ENCODE peak calls at places on chromosomes 16 and 17, in six cellular contexts. P is A549, T is K562, U is endothelial cell of umbilical vein, A is HepG2, X is GM12878. Q is an unnamed sample.

GRCh38 chr16:73572135-73572534 is 524.2 kb upstream of the ZFHX3 start:
- DNase-seq in P (no peak), T (no peak), U (no peak), A (no peak), X (no peak), Q (no peak)

GRCh38 chr17:6393368-6393952 is 41.5 kb downstream of the AIPL1 start:
- DNase-seq in P (no peak), T (no peak), U (no peak), A (peak), X (no peak), Q (no peak)

GRCh38 chr16:77782694-77783093 is 5.7 kb upstream of the VAT1L start:
- DNase-seq in P (no peak), T (no peak), U (no peak), A (peak), X (no peak), Q (peak)

GRCh38 chr17:30519707-30520106 is 42.5 kb downstream of the GOSR1 start:
- DNase-seq in P (no peak), T (no peak), U (peak), A (no peak), X (no peak), Q (no peak)

GRCh38 chr16:10619271-10619849 is 39.0 kb upstream of the EMP2 start:
- DNase-seq in P (no peak), T (peak), U (no peak), A (no peak), X (no peak), Q (no peak)

GRCh38 chr16:70018254-70018653 is 67.1 kb downstream of the CLEC18A start:
- DNase-seq in P (peak), T (peak), U (peak), A (peak), X (peak), Q (peak)

GRCh38 chr17:73956595-73957465 is 246.6 kb upstream of the RPL38 start:
- DNase-seq in P (peak), T (peak), U (no peak), A (peak), X (no peak), Q (peak)

GRCh38 chr16:4362476-4363250 is 9.0 kb upstream of the VASN start:
- DNase-seq in P (no peak), T (no peak), U (no peak), A (no peak), X (no peak), Q (no peak)

GRCh38 chr17:51912939-51913338 is 245.6 kb downstream of the CA10 start:
- DNase-seq in P (no peak), T (no peak), U (no peak), A (no peak), X (no peak), Q (no peak)

GRCh38 chr16:23755484-23755809 is 621 bp downstream of the CHP2 start:
- DNase-seq in P (no peak), T (no peak), U (no peak), A (no peak), X (no peak), Q (no peak)

GRCh38 chr17:77877674-77878355 is 80.7 kb upstream of the TNRC6C start:
- DNase-seq in P (no peak), T (no peak), U (no peak), A (no peak), X (no peak), Q (no peak)

GRCh38 chr17:7219812-7220592 is at the start of the genes ACADVL and DLG4:
- DNase-seq in P (peak), T (peak), U (peak), A (peak), X (no peak), Q (peak)

GRCh38 chr16:29311636-29312344 is 94.7 kb downstream of the NPIPB11 start:
- DNase-seq in P (no peak), T (no peak), U (no peak), A (no peak), X (no peak), Q (no peak)

GRCh38 chr16:17278988-17279387 is 191.8 kb downstream of the XYLT1 start:
- DNase-seq in P (no peak), T (no peak), U (no peak), A (no peak), X (no peak), Q (no peak)

GRCh38 chr17:31417051-31417792 is 25.7 kb downstream of the RAB11FIP4 start:
- DNase-seq in P (no peak), T (no peak), U (no peak), A (no peak), X (no peak), Q (no peak)

GRCh38 chr17:67456103-67456502 is 79.0 kb downstream of the PITPNC1 start:
- DNase-seq in P (no peak), T (no peak), U (no peak), A (no peak), X (no peak), Q (no peak)

GRCh38 chr17:76530826-76531500 is 6.5 kb downstream of the CYGB start:
- DNase-seq in P (no peak), T (peak), U (no peak), A (no peak), X (no peak), Q (no peak)

GRCh38 chr16:70437582-70438324 is 1.1 kb downstream of the ST3GAL2 start:
- DNase-seq in P (no peak), T (peak), U (peak), A (no peak), X (no peak), Q (peak)

GRCh38 chr16:27492588-27492979 is 57.1 kb downstream of the GTF3C1 start:
- DNase-seq in P (no peak), T (no peak), U (no peak), A (no peak), X (no peak), Q (no peak)

GRCh38 chr17:75776399-75777242 is 8.0 kb upstream of the UNK start:
- DNase-seq in P (no peak), T (no peak), U (no peak), A (no peak), X (no peak), Q (peak)

GRCh38 chr16:19522369-19523159 is 666 bp upstream of the GDE1 start:
- DNase-seq in P (no peak), T (no peak), U (no peak), A (no peak), X (no peak), Q (no peak)

GRCh38 chr16:19524866-19525723 is 1.4 kb downstream of the CCP110 start:
- DNase-seq in P (no peak), T (no peak), U (peak), A (no peak), X (peak), Q (peak)

GRCh38 chr16:19523184-19523558 is 571 bp upstream of the CCP110 start:
- DNase-seq in P (no peak), T (no peak), U (no peak), A (peak), X (no peak), Q (no peak)

GRCh38 chr16:19523559-19524355 is at the start of gene CCP110:
- DNase-seq in P (peak), T (peak), U (peak), A (peak), X (peak), Q (peak)

GRCh38 chr16:19524356-19524865 is 669 bp downstream of the CCP110 start:
- DNase-seq in P (peak), T (no peak), U (no peak), A (no peak), X (no peak), Q (peak)
- TF ChIP-seq MYC in P (no peak), T (no peak), U (no peak), A (no peak), X (no peak), Q (no peak)

GRCh38 chr16:50183316-50183715 is 30.2 kb downstream of the TENT4B start:
- DNase-seq in P (no peak), T (no peak), U (peak), A (no peak), X (no peak), Q (no peak)
- TF ChIP-seq MYC in P (no peak), T (no peak), U (no peak), A (no peak), X (no peak), Q (no peak)

GRCh38 chr16:57303910-57304168 is 19.4 kb upstream of the PLLP start:
- DNase-seq in P (no peak), T (no peak), U (no peak), A (no peak), X (no peak), Q (no peak)

GRCh38 chr16:57303021-57303909 is 18.8 kb upstream of the PLLP start:
- DNase-seq in P (no peak), T (no peak), U (no peak), A (no peak), X (no peak), Q (no peak)

GRCh38 chr16:57305159-57305811 is 20.8 kb upstream of the PLLP start:
- DNase-seq in P (no peak), T (no peak), U (no peak), A (peak), X (no peak), Q (no peak)

GRCh38 chr16:57306676-57307341 is 22.3 kb upstream of the PLLP start:
- DNase-seq in P (no peak), T (no peak), U (no peak), A (no peak), X (no peak), Q (no peak)

GRCh38 chr16:57304169-57305061 is 19.9 kb upstream of the PLLP start:
- DNase-seq in P (peak), T (no peak), U (peak), A (peak), X (peak), Q (no peak)
- TF ChIP-seq MYC in P (no peak), T (no peak), U (no peak), A (peak), X (no peak), Q (no peak)

GRCh38 chr17:59110973-59111372 is 4.3 kb upstream of the TRIM37 start:
- DNase-seq in P (no peak), T (no peak), U (no peak), A (no peak), X (no peak), Q (no peak)
- TF ChIP-seq MYC in P (no peak), T (no peak), U (no peak), A (no peak), X (no peak), Q (no peak)

DNA sequence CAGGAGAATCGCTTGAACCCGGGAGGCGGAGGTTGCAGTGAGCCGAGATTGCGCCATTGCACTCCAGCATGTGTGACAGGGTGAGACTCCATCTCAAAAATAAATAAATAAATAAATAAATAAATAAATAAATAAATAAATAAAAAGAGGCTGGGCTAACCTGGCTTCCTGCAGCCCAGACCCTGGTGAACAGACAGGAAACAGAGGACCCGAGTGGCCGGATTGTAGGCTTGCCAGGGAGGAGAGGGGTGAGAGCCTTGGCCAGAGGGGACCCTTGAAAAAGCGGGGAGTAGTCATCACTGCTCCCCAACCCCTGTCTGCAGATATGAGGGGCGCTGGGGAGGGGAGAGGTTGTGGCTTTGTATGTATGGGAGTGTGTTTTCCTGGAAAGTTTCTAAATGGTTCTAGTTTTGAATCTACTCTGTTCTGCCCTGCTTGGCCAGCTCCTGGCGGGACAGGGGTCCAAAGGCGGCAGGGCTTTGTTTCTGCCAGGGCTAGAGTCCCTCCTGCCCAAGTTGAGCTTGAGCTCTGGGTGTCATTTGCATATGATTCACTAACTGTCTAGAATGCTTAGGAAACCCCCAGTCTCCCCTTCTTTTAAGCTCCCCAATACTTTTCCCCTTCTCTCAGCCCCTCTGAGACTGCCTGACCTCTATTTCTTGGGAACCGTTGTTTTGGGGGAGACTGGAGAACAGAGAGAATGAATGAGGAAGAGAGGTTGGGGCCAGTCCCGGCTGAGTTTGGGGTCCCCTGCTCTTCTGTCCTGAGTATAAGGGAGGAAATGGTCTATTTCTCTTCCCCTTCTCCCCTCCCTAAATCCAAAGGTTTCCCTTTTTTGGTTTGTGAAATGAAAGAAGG is 16.4 kb downstream of the RARA start:
- DNase-seq in P (no peak), T (no peak), U (no peak), A (no peak), X (no peak), Q (no peak)
- TF ChIP-seq MYC in P (no peak), T (no peak), U (no peak), A (no peak), X (no peak), Q (no peak)

GRCh38 chr17:17509601-17510425 is 13.6 kb upstream of the RASD1 start:
- DNase-seq in P (no peak), T (peak), U (no peak), A (no peak), X (no peak), Q (peak)
- TF ChIP-seq MYC in P (no peak), T (no peak), U (no peak), A (no peak), X (no peak), Q (no peak)

GRCh38 chr16:79154081-79154480 is 446.5 kb downstream of the MAF start:
- DNase-seq in P (no peak), T (no peak), U (no peak), A (no peak), X (no peak), Q (no peak)

GRCh38 chr16:79159650-79160049 is 440.9 kb downstream of the MAF start:
- DNase-seq in P (no peak), T (no peak), U (no peak), A (no peak), X (no peak), Q (no peak)

GRCh38 chr16:79155904-79156303 is 444.6 kb downstream of the MAF start:
- DNase-seq in P (no peak), T (no peak), U (no peak), A (no peak), X (no peak), Q (no peak)

GRCh38 chr16:79156761-79157160 is 443.8 kb downstream of the MAF start:
- DNase-seq in P (no peak), T (no peak), U (no peak), A (no peak), X (no peak), Q (no peak)

GRCh38 chr16:79158337-79158736 is 442.2 kb downstream of the MAF start:
- DNase-seq in P (no peak), T (no peak), U (no peak), A (no peak), X (no peak), Q (no peak)
- TF ChIP-seq MYC in P (no peak), T (no peak), U (no peak), A (no peak), X (no peak), Q (no peak)

DNA sequence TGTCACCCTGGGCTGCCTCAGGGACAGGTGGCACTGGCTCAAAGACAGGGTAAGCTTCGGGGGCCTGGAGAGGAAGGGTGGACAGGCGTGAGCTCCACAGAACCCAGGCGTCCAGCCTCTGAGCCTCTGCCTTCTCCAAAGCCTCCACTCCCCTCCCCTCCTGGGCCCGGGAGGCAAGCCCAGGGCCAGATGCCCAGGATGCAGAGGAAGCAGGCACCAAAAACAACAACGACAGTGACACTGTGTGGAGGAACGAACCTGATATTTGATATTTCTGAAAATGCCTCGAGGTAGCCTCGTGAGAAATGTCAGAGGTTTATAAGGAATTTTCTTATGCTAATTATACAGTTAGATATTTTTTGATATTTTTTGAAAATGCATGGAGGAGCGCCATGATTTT is 6.0 kb downstream of the BCL7C start:
- DNase-seq in P (no peak), T (no peak), U (no peak), A (no peak), X (no peak), Q (no peak)
- TF ChIP-seq MYC in P (no peak), T (no peak), U (no peak), A (no peak), X (no peak), Q (no peak)

GRCh38 chr16:83994087-83994486 is 26.0 kb downstream of the NECAB2 start:
- DNase-seq in P (peak), T (no peak), U (no peak), A (peak), X (no peak), Q (peak)

GRCh38 chr16:83996481-83997252 is 28.6 kb downstream of the NECAB2 start:
- DNase-seq in P (peak), T (peak), U (no peak), A (no peak), X (no peak), Q (no peak)

GRCh38 chr16:83994703-83995102 is 26.7 kb downstream of the NECAB2 start:
- DNase-seq in P (no peak), T (no peak), U (no peak), A (no peak), X (no peak), Q (no peak)

GRCh38 chr16:83998091-83998490 is 30.0 kb downstream of the NECAB2 start:
- DNase-seq in P (no peak), T (no peak), U (no peak), A (no peak), X (no peak), Q (no peak)

GRCh38 chr16:83995756-83996155 is 27.7 kb downstream of the NECAB2 start:
- DNase-seq in P (no peak), T (peak), U (no peak), A (no peak), X (no peak), Q (no peak)
- TF ChIP-seq MYC in P (no peak), T (no peak), U (no peak), A (no peak), X (no peak), Q (no peak)

Q was measured in NB4.